ENCODE peak calls at places on chromosomes 7 and 10, in four cellular contexts. Y, K, W and T are unnamed samples.

GRCh38 chr7:51324206-51324884 is 7.7 kb upstream of the COBL start:
- DNase-seq in K (no peak), Y (no peak), W (no peak), T (no peak)

GRCh38 chr7:10860516-10860915 is 113.2 kb upstream of the PHF14 start:
- DNase-seq in K (no peak), Y (no peak), W (no peak), T (no peak)

GRCh38 chr7:108193593-108194498 is 63.7 kb upstream of the LAMB4 start:
- DNase-seq in Y (no peak), K (no peak), W (no peak), T (no peak)

GRCh38 chr7:87712571-87712970 is 84.4 kb downstream of the RUNDC3B start:
- DNase-seq in K (no peak), W (no peak), Y (no peak), T (no peak)

GRCh38 chr7:4610768-4611467 is 71.2 kb upstream of the FOXK1 start:
- DNase-seq in Y (peak), K (peak), W (peak), T (peak)

GRCh38 chr7:97439637-97440214 is 292.2 kb upstream of the TAC1 start:
- DNase-seq in W (no peak), K (no peak), Y (no peak), T (no peak)

GRCh38 chr10:13977861-13978843 is 352.6 kb downstream of the FRMD4A start:
- DNase-seq in Y (no peak), K (no peak), W (no peak), T (no peak)

GRCh38 chr10:101397140-101397539 is 43.2 kb downstream of the BTRC start:
- DNase-seq in Y (peak), W (no peak), K (peak), T (no peak)

DNA sequence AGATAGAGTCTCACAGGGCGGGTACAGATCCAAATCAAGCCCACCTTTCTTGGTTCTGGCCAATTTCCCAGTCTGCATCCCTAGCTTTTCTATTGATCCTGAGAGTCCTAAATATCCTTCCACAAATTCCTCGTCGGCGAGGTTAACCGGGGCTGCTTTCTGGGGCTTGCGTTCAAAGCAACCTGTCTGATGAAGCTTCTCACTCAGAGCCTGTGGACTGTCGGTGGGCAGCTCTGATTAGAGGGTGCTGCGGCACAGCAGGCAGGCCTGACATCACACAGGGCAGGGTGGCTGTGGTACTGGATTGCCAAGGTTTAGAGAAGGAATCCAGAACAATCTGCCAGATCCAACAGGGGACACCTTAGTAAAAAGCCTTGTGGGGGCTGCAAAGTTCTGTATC is 338.0 kb upstream of the ZMIZ1 start:
- DNase-seq in K (no peak), Y (no peak), W (no peak), T (no peak)
- TF ChIP-seq CTCF in K (no peak), Y (no peak), W (no peak), T (no peak)

DNA sequence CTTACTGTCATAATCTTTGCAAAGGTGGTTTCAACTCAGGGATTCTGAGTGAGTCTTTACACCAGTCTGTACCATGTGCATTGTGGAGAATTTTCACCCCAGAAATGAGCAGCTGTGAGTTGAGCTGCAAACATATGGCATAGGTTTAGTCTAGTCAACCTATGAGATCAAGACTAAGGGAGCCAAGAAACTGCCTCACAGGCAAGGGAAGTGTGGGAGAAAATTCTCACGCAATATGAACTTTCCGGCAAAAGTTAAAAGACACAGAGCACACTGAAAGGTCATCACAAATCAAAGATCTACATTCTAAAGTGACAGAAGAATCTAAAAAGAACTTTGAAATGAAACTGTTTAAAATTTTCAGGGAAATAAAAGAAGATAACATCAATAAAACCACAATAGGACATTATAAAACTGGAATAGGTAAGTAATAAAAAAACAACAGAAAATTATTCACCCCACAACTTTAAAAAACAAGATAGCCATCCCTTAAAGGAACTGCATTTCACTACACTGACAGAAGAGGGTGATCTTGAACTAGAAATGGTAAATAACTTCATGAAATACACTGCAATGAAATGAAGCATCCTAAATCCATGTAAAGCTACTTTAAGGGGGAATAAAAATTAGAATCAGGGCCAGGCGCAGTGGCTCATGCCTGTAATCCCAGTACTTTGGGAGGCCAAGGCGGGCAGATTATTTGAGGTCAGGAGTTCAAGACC is 63.5 kb downstream of the LGI1 start:
- DNase-seq in W (no peak), Y (no peak), K (peak), T (no peak)
- TF ChIP-seq CTCF in W (peak), Y (peak), K (peak), T (no peak)

DNA sequence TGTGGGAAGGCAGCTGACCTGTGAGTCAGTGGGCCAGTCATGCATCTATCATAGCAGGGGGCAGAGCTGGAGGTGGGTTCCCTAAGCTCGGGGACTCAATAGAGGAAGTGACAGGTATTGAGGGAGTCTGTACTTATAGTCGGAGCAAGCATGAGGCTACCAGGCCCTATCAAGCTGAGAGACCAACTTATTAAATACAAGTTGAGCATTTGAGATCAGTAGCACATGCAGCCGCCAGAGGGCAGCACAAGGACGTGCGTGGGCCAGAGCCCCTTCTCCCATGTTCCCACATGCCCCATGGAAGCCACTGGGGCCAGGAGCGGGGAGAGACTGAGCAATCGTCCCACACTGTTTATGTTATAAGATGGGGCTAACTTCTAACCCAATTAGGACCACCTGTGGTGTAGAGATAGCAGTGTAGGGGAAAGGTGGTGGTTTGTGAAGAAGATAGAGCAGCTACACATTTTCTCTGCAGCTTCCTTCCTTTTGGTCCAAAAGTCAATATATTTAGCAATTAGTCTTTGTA is 13.0 kb upstream of the STK31 start:
- DNase-seq in Y (peak), K (peak), W (peak), T (peak)
- TF ChIP-seq CTCF in Y (peak), K (peak), W (peak), T (peak)

DNA sequence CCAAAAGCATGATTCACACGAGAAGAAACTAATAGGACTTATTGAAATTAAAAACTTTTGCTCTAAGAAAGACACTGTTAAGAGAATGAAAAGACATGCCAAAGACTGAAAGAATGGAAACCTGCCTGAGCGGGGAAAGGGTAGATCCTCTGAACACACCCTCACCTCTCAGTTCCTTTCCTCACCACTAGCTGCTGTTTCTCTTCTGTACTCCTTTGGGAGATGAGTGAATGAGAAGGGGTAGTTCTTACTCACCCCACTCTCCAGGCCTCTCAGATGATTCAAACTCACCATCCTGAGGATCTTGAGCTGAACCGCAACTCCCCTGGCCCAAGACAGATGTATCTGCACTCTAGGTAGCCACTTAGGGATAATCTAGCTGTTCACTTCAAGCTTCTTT is 41.9 kb downstream of the IQUB start:
- DNase-seq in K (no peak), Y (no peak), W (no peak), T (no peak)
- TF ChIP-seq CTCF in K (no peak), Y (no peak), W (peak), T (no peak)